ENCODE peak calls at places on chromosomes 2 and 18, in ten cellular contexts. Q, I, B, T, R, H, U, Z, G and V are unnamed samples.

GRCh38 chr2:66584011-66584410 is 149.1 kb downstream of the MEIS1 start:
- DNase-seq in Q (no peak), I (no peak), B (no peak), T (no peak), R (no peak), H (no peak), U (no peak), Z (no peak), G (no peak), V (no peak)

GRCh38 chr2:192190474-192190873 is 4.3 kb downstream of the TMEFF2 start:
- DNase-seq in Q (no peak), I (no peak), B (peak), T (peak), R (no peak), H (no peak), U (peak), Z (no peak), G (no peak), V (no peak)

GRCh38 chr18:61609131-61609530 is 275.9 kb downstream of the CDH20 start:
- DNase-seq in Q (no peak), I (no peak), B (no peak), T (peak), R (no peak), H (no peak), U (no peak), Z (no peak), G (no peak), V (no peak)

GRCh38 chr2:34570266-34570872 is 971.3 kb upstream of the FAM98A start:
- DNase-seq in Q (peak), I (no peak), B (no peak), T (no peak), R (no peak), H (peak), U (no peak), Z (peak), G (peak), V (no peak)

GRCh38 chr2:102618452-102619413 is 620 bp upstream of the SLC9A2 start:
- DNase-seq in Q (peak), I (peak), B (peak), T (no peak), R (no peak), H (no peak), U (peak), Z (peak), G (peak), V (no peak)

GRCh38 chr2:122469147-122469546 is 713.7 kb downstream of the TSN start:
- DNase-seq in Q (no peak), I (no peak), B (no peak), T (no peak), R (no peak), H (no peak), U (no peak), Z (no peak), G (no peak), V (no peak)

GRCh38 chr2:21916934-21917522 is 793.3 kb downstream of the TDRD15 start:
- DNase-seq in Q (no peak), I (no peak), B (no peak), T (peak), R (no peak), H (no peak), U (no peak), Z (no peak), G (no peak), V (no peak)

GRCh38 chr2:109383505-109384307 is 230.1 kb downstream of the SEPTIN10 start:
- DNase-seq in Q (no peak), I (peak), B (no peak), T (no peak), R (peak), H (peak), U (no peak), Z (peak), G (no peak), V (no peak)

GRCh38 chr2:241799522-241800197 is 9.3 kb upstream of the NEU4 start:
- DNase-seq in Q (peak), I (no peak), B (no peak), T (no peak), R (no peak), H (no peak), U (no peak), Z (no peak), G (no peak), V (no peak)

GRCh38 chr2:188975497-188976102 is 1.4 kb downstream of the COL3A1 start:
- DNase-seq in Q (peak), I (peak), B (no peak), T (peak), R (peak), H (no peak), U (no peak), Z (no peak), G (peak), V (no peak)

GRCh38 chr18:44781890-44782289 is 101.2 kb downstream of the SETBP1 start:
- DNase-seq in Q (no peak), I (no peak), B (no peak), T (peak), R (no peak), H (no peak), U (no peak), Z (no peak), G (no peak), V (no peak)

GRCh38 chr18:78925557-78926242 is 53.9 kb upstream of the SALL3 start:
- DNase-seq in Q (no peak), I (no peak), B (no peak), T (no peak), R (no peak), H (no peak), U (no peak), Z (no peak), G (no peak), V (no peak)

GRCh38 chr2:40458271-40458794 is 6.4 kb upstream of the SLC8A1 start:
- DNase-seq in Q (no peak), I (no peak), B (no peak), T (no peak), R (no peak), H (no peak), U (no peak), Z (no peak), G (peak), V (no peak)

GRCh38 chr18:49621851-49622351 is 60.0 kb downstream of the LIPG start:
- DNase-seq in Q (no peak), I (no peak), B (no peak), T (no peak), R (no peak), H (no peak), U (no peak), Z (no peak), G (no peak), V (no peak)

GRCh38 chr18:74596959-74597661 is 560 bp upstream of the ZNF407 start:
- DNase-seq in Q (peak), I (peak), B (no peak), T (peak), R (peak), H (peak), U (peak), Z (peak), G (peak), V (peak)
- TF ChIP-seq POLR2A in Q (no peak), I (no peak), B (no peak), T (peak), R (no peak), H (peak), U (no peak), Z (peak), G (no peak), V (no peak)

DNA sequence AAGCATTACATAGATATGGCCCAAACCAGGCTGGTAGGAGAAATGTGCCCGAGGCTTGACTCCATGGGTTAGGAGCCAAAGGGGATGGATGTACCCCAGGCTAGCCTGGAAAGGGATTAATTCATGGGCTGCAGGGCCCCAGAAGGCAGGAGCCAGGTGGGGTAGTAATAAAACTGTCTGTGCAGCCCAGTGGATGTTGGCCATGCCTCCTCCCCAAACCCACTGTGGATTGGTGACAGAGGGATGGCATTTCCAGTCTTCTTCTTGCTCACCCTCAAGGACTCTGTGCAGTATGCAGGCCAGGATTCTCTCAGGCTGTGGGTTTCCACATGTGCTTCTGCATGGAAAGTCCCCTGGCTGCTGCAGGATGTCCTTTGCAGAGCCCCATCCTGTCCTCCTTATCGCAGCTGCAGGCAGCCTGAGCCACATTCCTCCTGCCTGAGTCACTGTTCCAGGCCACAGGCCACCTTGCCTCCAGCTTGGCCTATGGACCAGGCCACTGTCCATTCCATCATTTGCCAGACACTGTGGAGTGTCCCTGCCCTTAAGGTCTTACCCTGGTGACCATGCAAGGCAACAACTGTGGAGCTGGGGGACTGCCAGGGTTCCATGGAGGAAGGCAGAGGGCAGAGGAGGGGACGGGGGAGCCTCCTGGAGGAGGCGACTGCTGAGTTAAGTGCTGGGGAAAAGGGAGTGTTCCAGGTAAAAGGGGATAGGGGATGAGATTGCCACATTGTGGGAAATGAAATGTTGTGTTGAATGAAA is 38.9 kb downstream of the INO80C start:
- DNase-seq in Q (peak), I (peak), B (peak), T (peak), R (peak), H (peak), U (peak), Z (peak), G (peak), V (no peak)
- TF ChIP-seq POLR2A in Q (no peak), I (no peak), B (no peak), T (no peak), R (no peak), H (no peak), U (no peak), Z (no peak), G (no peak), V (no peak)

GRCh38 chr2:62593825-62594224 is 87.8 kb upstream of the TMEM17 start:
- DNase-seq in Q (no peak), I (no peak), B (no peak), T (no peak), R (no peak), H (no peak), U (no peak), Z (no peak), G (no peak), V (no peak)
- TF ChIP-seq POLR2A in Q (no peak), I (no peak), B (no peak), T (no peak), R (no peak), H (no peak), U (no peak), Z (no peak), G (no peak), V (no peak)

GRCh38 chr2:96841707-96842495 is 1.9 kb downstream of the ANKRD23 start:
- DNase-seq in Q (no peak), I (no peak), B (no peak), T (no peak), R (no peak), H (no peak), U (no peak), Z (no peak), G (no peak), V (no peak)
- TF ChIP-seq POLR2A in Q (no peak), I (no peak), B (no peak), T (no peak), R (no peak), H (no peak), U (no peak), Z (no peak), G (no peak), V (no peak)

GRCh38 chr2:36387258-36387916 is 31.8 kb downstream of the CRIM1 start:
- DNase-seq in Q (no peak), I (no peak), B (no peak), T (no peak), R (no peak), H (no peak), U (no peak), Z (no peak), G (no peak), V (no peak)
- TF ChIP-seq POLR2A in Q (no peak), I (no peak), B (no peak), T (no peak), R (no peak), H (no peak), U (no peak), Z (no peak), G (no peak), V (no peak)

GRCh38 chr2:197453914-197454398 is 604 bp downstream of the COQ10B start:
- DNase-seq in Q (peak), I (peak), B (peak), T (peak), R (peak), H (peak), U (peak), Z (peak), G (peak), V (peak)

GRCh38 chr2:197453123-197453913 is at the start of gene COQ10B:
- DNase-seq in Q (peak), I (peak), B (peak), T (peak), R (peak), H (peak), U (peak), Z (peak), G (peak), V (peak)

GRCh38 chr2:197450485-197450884 is 2.9 kb upstream of the COQ10B start:
- DNase-seq in Q (no peak), I (no peak), B (no peak), T (no peak), R (no peak), H (no peak), U (no peak), Z (peak), G (no peak), V (no peak)

GRCh38 chr2:197454923-197455322 is 1.6 kb downstream of the COQ10B start:
- DNase-seq in Q (no peak), I (no peak), B (no peak), T (no peak), R (no peak), H (no peak), U (no peak), Z (no peak), G (no peak), V (no peak)

DNA sequence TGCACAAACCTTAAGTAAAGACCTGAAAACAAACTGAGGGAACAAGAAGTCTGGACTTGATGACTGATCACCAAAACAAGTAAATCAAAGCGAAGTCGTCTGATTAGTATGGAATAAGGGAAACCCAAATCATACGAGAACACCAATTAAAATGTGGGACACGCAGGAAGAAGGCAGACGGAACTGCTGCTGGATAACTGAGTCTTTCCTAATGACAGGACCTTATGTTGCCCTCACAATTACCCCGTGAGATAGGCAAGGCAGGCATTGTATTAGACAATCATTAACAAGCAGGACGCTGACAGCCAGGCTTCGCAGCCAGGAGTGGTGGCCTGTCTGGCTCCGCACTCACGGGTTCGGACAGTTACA is 614 bp upstream of the COQ10B start:
- DNase-seq in Q (no peak), I (no peak), B (no peak), T (no peak), R (no peak), H (no peak), U (no peak), Z (no peak), G (no peak), V (no peak)
- TF ChIP-seq POLR2A in Q (no peak), I (no peak), B (no peak), T (no peak), R (no peak), H (no peak), U (peak), Z (no peak), G (no peak), V (no peak)

GRCh38 chr2:24360963-24361330 is 611 bp upstream of the ITSN2 start:
- DNase-seq in Q (no peak), I (no peak), B (no peak), T (no peak), R (no peak), H (no peak), U (no peak), Z (no peak), G (peak), V (no peak)

GRCh38 chr2:24359701-24360049 is 661 bp downstream of the ITSN2 start:
- DNase-seq in Q (peak), I (peak), B (no peak), T (no peak), R (peak), H (peak), U (no peak), Z (peak), G (peak), V (no peak)

GRCh38 chr2:24359129-24359528 is 1.2 kb downstream of the ITSN2 start:
- DNase-seq in Q (no peak), I (no peak), B (no peak), T (no peak), R (no peak), H (no peak), U (no peak), Z (no peak), G (no peak), V (no peak)

GRCh38 chr2:24362253-24362652 is 1.9 kb upstream of the ITSN2 start:
- DNase-seq in Q (no peak), I (no peak), B (no peak), T (no peak), R (no peak), H (no peak), U (no peak), Z (no peak), G (no peak), V (no peak)

GRCh38 chr2:24360050-24360962 is at the start of gene ITSN2:
- DNase-seq in Q (peak), I (peak), B (peak), T (peak), R (peak), H (peak), U (peak), Z (peak), G (peak), V (peak)
- TF ChIP-seq POLR2A in Q (peak), I (peak), B (no peak), T (peak), R (no peak), H (peak), U (peak), Z (peak), G (no peak), V (no peak)

GRCh38 chr2:240435457-240435954 is at the start of gene GPC1:
- DNase-seq in Q (peak), I (peak), B (peak), T (peak), R (peak), H (peak), U (peak), Z (peak), G (peak), V (no peak)
- TF ChIP-seq POLR2A in Q (no peak), I (no peak), B (no peak), T (peak), R (no peak), H (peak), U (peak), Z (peak), G (no peak), V (no peak)

GRCh38 chr2:113342650-113343049 is 63.9 kb upstream of the PAX8 start:
- DNase-seq in Q (no peak), I (peak), B (no peak), T (no peak), R (no peak), H (no peak), U (no peak), Z (peak), G (peak), V (no peak)

GRCh38 chr2:113341191-113341590 is 62.5 kb upstream of the PAX8 start:
- DNase-seq in Q (no peak), I (no peak), B (no peak), T (no peak), R (no peak), H (no peak), U (no peak), Z (no peak), G (no peak), V (no peak)

GRCh38 chr2:113337809-113338208 is 59.1 kb upstream of the PAX8 start:
- DNase-seq in Q (no peak), I (no peak), B (no peak), T (no peak), R (no peak), H (no peak), U (no peak), Z (no peak), G (no peak), V (no peak)
- TF ChIP-seq POLR2A in Q (no peak), I (peak), B (no peak), T (no peak), R (no peak), H (no peak), U (no peak), Z (no peak), G (no peak), V (no peak)

GRCh38 chr18:12377556-12378553 is 828 bp upstream of the AFG3L2 start:
- DNase-seq in Q (no peak), I (no peak), B (no peak), T (no peak), R (no peak), H (no peak), U (peak), Z (no peak), G (no peak), V (no peak)
- TF ChIP-seq POLR2A in Q (no peak), I (peak), B (no peak), T (peak), R (no peak), H (no peak), U (peak), Z (no peak), G (peak), V (no peak)